ENCODE peak calls at places on chromosome 1, in nine cellular contexts. F, A, L, W, G, J, P, O and D are unnamed samples.

GRCh38 chr1:74463301-74463988 is 49.0 kb downstream of the LRRC53 start:
- DNase-seq in F (no peak), A (no peak), L (no peak), W (no peak), G (no peak), J (no peak), P (no peak), O (no peak), D (no peak)

GRCh38 chr1:73948021-73948420 is 250.0 kb downstream of the LRRIQ3 start:
- DNase-seq in F (no peak), A (no peak), L (no peak), W (no peak), G (no peak), J (no peak), P (no peak), O (no peak), D (no peak)

GRCh38 chr1:53539711-53540603 is 80.8 kb downstream of the DMRTB1 start:
- DNase-seq in F (no peak), A (no peak), L (no peak), W (no peak), G (no peak), J (no peak), P (no peak), O (no peak), D (no peak)

GRCh38 chr1:210332719-210333398 is 4.2 kb downstream of the HHAT start:
- DNase-seq in F (no peak), A (peak; percentile 78), L (no peak), W (no peak), G (peak; percentile 48), J (no peak), P (no peak), O (no peak), D (no peak)

GRCh38 chr1:183385746-183386145 is 32.4 kb downstream of the NMNAT2 start:
- DNase-seq in F (no peak), A (no peak), L (no peak), W (no peak), G (no peak), J (no peak), P (no peak), O (no peak), D (no peak)

GRCh38 chr1:230754831-230755230 is 7.6 kb downstream of the CAPN9 start:
- DNase-seq in F (peak; percentile 57), A (no peak), L (no peak), W (peak; percentile 39), G (no peak), J (no peak), P (peak; percentile 54), O (no peak), D (no peak)

GRCh38 chr1:151479462-151479861 is 20.2 kb upstream of the POGZ start:
- DNase-seq in F (no peak), A (no peak), L (no peak), W (no peak), G (no peak), J (no peak), P (no peak), O (no peak), D (no peak)

GRCh38 chr1:59638172-59638800 is 176.5 kb upstream of the HOOK1 start:
- DNase-seq in F (no peak), A (no peak), L (peak; percentile 61), W (no peak), G (no peak), J (no peak), P (no peak), O (no peak), D (peak; percentile 47)

GRCh38 chr1:6260961-6261614 is at the start of gene GPR153:
- DNase-seq in F (no peak), A (peak; percentile 73), L (no peak), W (no peak), G (peak; percentile 48), J (no peak), P (peak; percentile 63), O (peak; percentile 79), D (peak; percentile 51)

GRCh38 chr1:179820216-179820970 is 57.2 kb downstream of the TOR1AIP2 start:
- DNase-seq in F (no peak), A (peak; percentile 8), L (no peak), W (peak; percentile 68), G (no peak), J (no peak), P (no peak), O (peak; percentile 37), D (no peak)

GRCh38 chr1:77375990-77376389 is 94.2 kb downstream of the AK5 start:
- DNase-seq in F (no peak), A (no peak), L (no peak), W (no peak), G (no peak), J (no peak), P (no peak), O (no peak), D (no peak)

GRCh38 chr1:99645199-99645598 is 714 bp upstream of the PALMD start:
- DNase-seq in F (peak; percentile 68), A (no peak), L (peak; percentile 47), W (no peak), G (no peak), J (no peak), P (peak; percentile 46), O (no peak), D (peak; percentile 69)

GRCh38 chr1:216045400-216045799 is 377.8 kb downstream of the USH2A start:
- DNase-seq in F (no peak), A (no peak), L (no peak), W (no peak), G (no peak), J (no peak), P (no peak), O (no peak), D (no peak)

GRCh38 chr1:7539772-7540175 is 231.3 kb upstream of the VAMP3 start:
- DNase-seq in F (no peak), A (peak; percentile 72), L (peak; percentile 59), W (peak; percentile 19), G (peak; percentile 43), J (peak; percentile 67), P (no peak), O (no peak), D (no peak)

GRCh38 chr1:40438391-40439015 is 11.8 kb upstream of the ZFP69B start:
- DNase-seq in F (no peak), A (peak; percentile 62), L (peak; percentile 14), W (no peak), G (no peak), J (no peak), P (no peak), O (no peak), D (no peak)

GRCh38 chr1:228013322-228014234 is 6.8 kb downstream of the WNT3A start:
- DNase-seq in F (peak; percentile 85), A (peak; percentile 35), L (no peak), W (peak; percentile 73), G (no peak), J (no peak), P (peak; percentile 4), O (peak; percentile 46), D (peak; percentile 13)

DNA sequence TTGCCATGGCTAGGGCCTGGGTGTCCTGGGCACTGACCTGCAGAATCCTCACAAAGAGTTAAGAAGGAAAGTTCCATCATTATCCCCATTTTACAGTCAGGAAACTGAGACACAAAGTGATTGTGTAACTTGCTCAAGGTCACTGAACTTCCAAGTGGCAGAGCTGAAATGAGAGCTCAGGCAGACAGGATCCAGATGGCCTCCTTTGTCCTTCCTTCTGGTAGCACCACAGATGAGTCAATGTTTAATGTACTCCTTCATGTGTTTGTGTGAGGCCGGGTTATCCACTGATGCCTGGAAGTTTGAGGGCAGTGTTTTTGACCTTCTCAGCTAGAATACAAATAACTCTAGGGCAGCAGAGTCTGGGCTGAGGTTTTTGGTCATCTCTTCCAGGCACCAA is 207.0 kb downstream of the TNR start:
- DNase-seq in F (no peak), A (no peak), L (peak; percentile 37), W (no peak), G (no peak), J (no peak), P (no peak), O (no peak), D (no peak)
- TF ChIP-seq POLR2A in F (no peak), A (no peak), L (no peak), W (no peak), G (no peak), J (no peak), P (no peak), O (no peak), D (no peak)

DNA sequence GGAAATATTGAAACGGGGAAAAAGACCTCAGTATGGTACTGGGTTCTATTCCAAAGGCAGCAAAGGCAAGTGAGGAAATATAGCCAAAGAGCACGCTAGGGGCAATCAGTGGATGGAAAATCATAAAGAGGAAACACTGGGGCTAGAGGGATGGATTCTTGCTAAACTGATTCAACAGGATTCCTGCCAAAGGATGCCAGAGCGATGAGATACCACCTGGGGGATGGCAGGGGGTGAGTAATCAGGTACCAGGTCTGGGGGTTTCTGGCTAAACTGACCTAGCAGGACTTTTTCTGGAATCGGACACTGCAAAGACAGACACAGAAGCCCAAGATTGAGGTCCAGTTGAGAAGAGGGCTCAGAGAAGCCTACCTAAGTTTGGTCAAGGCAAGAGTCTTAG is 6.7 kb downstream of the CHI3L2 start:
- DNase-seq in F (no peak), A (no peak), L (no peak), W (no peak), G (no peak), J (no peak), P (no peak), O (no peak), D (no peak)
- H3K27ac ChIP-seq in F (no peak overlapping the region), A (no peak overlapping the region), L (no peak overlapping the region), W (no peak overlapping the region), G (no peak overlapping the region), J (no peak overlapping the region), P (no peak overlapping the region), O (no peak overlapping the region), D (no peak overlapping the region)

GRCh38 chr1:112603541-112603940 is 15.4 kb downstream of the ST7L start:
- DNase-seq in F (no peak), A (no peak), L (no peak), W (no peak), G (no peak), J (no peak), P (no peak), O (no peak), D (no peak)
- H3K36me3 ChIP-seq in F (no peaks in the 10 kb centered on the region), A (no peaks in the 10 kb centered on the region), L (peaks cover 5% of the 10 kb centered on the region), W (no peaks in the 10 kb centered on the region), G (peaks cover 26% of the 10 kb centered on the region), J (peaks cover 15% of the 10 kb centered on the region), P (peaks cover 97% of the 10 kb centered on the region), O (peaks cover 88% of the 10 kb centered on the region), D (no peaks in the 10 kb centered on the region)

GRCh38 chr1:46186076-46186475 is 9.8 kb upstream of the P3R3URF start:
- DNase-seq in F (no peak), A (no peak), L (no peak), W (no peak), G (no peak), J (no peak), P (no peak), O (no peak), D (no peak)

GRCh38 chr1:46181343-46182260 is 5.3 kb upstream of the P3R3URF start:
- DNase-seq in F (no peak), A (no peak), L (no peak), W (no peak), G (peak; percentile 56), J (no peak), P (no peak), O (no peak), D (no peak)

GRCh38 chr1:46183926-46184557 is 7.8 kb upstream of the P3R3URF start:
- DNase-seq in F (no peak), A (no peak), L (no peak), W (no peak), G (no peak), J (no peak), P (no peak), O (no peak), D (no peak)

GRCh38 chr1:46184920-46185658 is 8.8 kb upstream of the P3R3URF start:
- DNase-seq in F (no peak), A (no peak), L (no peak), W (no peak), G (no peak), J (no peak), P (no peak), O (no peak), D (no peak)

GRCh38 chr1:46183119-46183842 is 7.0 kb upstream of the P3R3URF start:
- DNase-seq in F (peak; percentile 97), A (peak; percentile 91), L (peak; percentile 98), W (no peak), G (peak; percentile 89), J (peak; percentile 98), P (peak; percentile 73), O (peak; percentile 72), D (peak; percentile 48)
- TF ChIP-seq POLR2A in F (peak; percentile 34), A (peak; percentile 61), L (peak; percentile 76), W (no peak), G (peak; percentile 67), J (peak; percentile 57), P (peak; percentile 10), O (no peak), D (no peak)